ENCODE peak calls at places on chromosomes 1 and 21, in nine cellular contexts. M is suprapubic skin, V is esophagus muscularis mucosa, I is transverse colon, R is SK-N-SH, C is HepG2, U is stomach, Q is tibial nerve, W is A549. Y is an unnamed sample.

GRCh38 chr1:1540015-1540816 is at the start of gene TMEM240:
- DNase-seq in M (peak), R (peak), U (peak), C (no peak), W (no peak), I (peak), V (peak), Q (peak), Y (peak)

GRCh38 chr1:101309334-101310221 is 72.8 kb downstream of the S1PR1 start:
- DNase-seq in W (peak), M (peak), Q (no peak), I (peak), C (peak), U (peak), R (peak), V (no peak), Y (peak)

GRCh38 chr1:74693473-74693872 is 19.9 kb upstream of the ERICH3 start:
- DNase-seq in R (no peak), M (no peak), C (peak), V (no peak), I (no peak), Q (no peak), U (no peak), W (no peak), Y (no peak)

GRCh38 chr1:68120136-68120791 is 69.8 kb upstream of the DIRAS3 start:
- DNase-seq in Q (no peak), I (peak), C (peak), R (peak), W (peak), M (no peak), V (peak), U (peak), Y (no peak)

GRCh38 chr1:96843196-96843595 is 121.6 kb downstream of the PTBP2 start:
- DNase-seq in C (no peak), V (no peak), Q (no peak), U (no peak), W (no peak), R (no peak), I (no peak), M (no peak), Y (no peak)

GRCh38 chr1:58231204-58231603 is 315.3 kb downstream of the OMA1 start:
- DNase-seq in V (no peak), M (no peak), R (no peak), Q (no peak), C (no peak), I (no peak), W (no peak), U (no peak), Y (no peak)

GRCh38 chr1:205827623-205828022 is 14.6 kb upstream of the SLC41A1 start:
- DNase-seq in U (peak), W (no peak), I (no peak), V (no peak), C (no peak), M (no peak), Q (no peak), R (no peak), Y (no peak)

GRCh38 chr1:152565535-152566215 is 905 bp downstream of the LCE3E start:
- DNase-seq in I (no peak), V (no peak), R (no peak), M (no peak), U (no peak), C (no peak), W (no peak), Q (no peak), Y (no peak)

GRCh38 chr1:12454406-12455391 is 163.3 kb downstream of the DHRS3 start:
- DNase-seq in C (no peak), M (peak), I (no peak), Q (no peak), U (no peak), V (peak), R (no peak), W (no peak), Y (no peak)

GRCh38 chr1:27366411-27367159 is at the start of gene MAP3K6:
- DNase-seq in W (peak), I (peak), U (peak), M (peak), R (peak), V (peak), Q (peak), C (no peak), Y (peak)

GRCh38 chr1:60596791-60597748 is 485.3 kb upstream of the NFIA start:
- DNase-seq in U (no peak), V (no peak), C (no peak), W (no peak), R (no peak), Q (no peak), M (no peak), I (no peak), Y (no peak)

GRCh38 chr1:170545476-170545875 is 13.5 kb downstream of the GORAB start:
- DNase-seq in U (no peak), M (no peak), Q (no peak), R (no peak), C (no peak), I (no peak), V (no peak), W (no peak), Y (no peak)

GRCh38 chr1:177905686-177906085 is 64.2 kb downstream of the SEC16B start:
- DNase-seq in Q (no peak), C (no peak), M (no peak), V (no peak), W (no peak), R (no peak), U (no peak), I (no peak), Y (no peak)

GRCh38 chr1:30111431-30111830 is 612.0 kb downstream of the MATN1 start:
- DNase-seq in M (no peak), U (peak), W (peak), C (peak), R (peak), V (no peak), I (peak), Q (no peak), Y (peak)

GRCh38 chr1:13766906-13767564 is 67.0 kb downstream of the PRDM2 start:
- DNase-seq in U (no peak), R (no peak), I (no peak), Q (no peak), C (no peak), W (no peak), M (no peak), V (no peak), Y (no peak)

GRCh38 chr21:34630536-34631143 is 15.7 kb upstream of the RCAN1 start:
- DNase-seq in Q (no peak), C (peak), R (peak), W (peak), V (no peak), M (no peak), I (no peak), U (no peak), Y (no peak)

GRCh38 chr21:33944185-33944763 is 28.7 kb upstream of the ATP5PO start:
- DNase-seq in R (no peak), Q (no peak), M (no peak), U (no peak), C (no peak), V (no peak), W (no peak), I (no peak), Y (no peak)

GRCh38 chr1:53535846-53536245 is 76.6 kb downstream of the DMRTB1 start:
- DNase-seq in M (no peak), V (no peak), W (no peak), Q (no peak), C (no peak), R (no peak), U (no peak), I (no peak), Y (no peak)

GRCh38 chr1:170666661-170667060 is 2.7 kb downstream of the PRRX1 start:
- DNase-seq in M (no peak), R (no peak), W (no peak), U (no peak), C (no peak), Q (no peak), V (no peak), I (no peak), Y (peak)

GRCh38 chr21:39927304-39927886 is 60.2 kb downstream of the PCP4 start:
- DNase-seq in I (no peak), C (no peak), Q (no peak), U (peak), W (no peak), V (no peak), R (no peak), M (no peak), Y (no peak)

GRCh38 chr1:53314606-53315005 is 13.3 kb downstream of the LRP8 start:
- DNase-seq in W (no peak), V (no peak), U (no peak), M (no peak), C (no peak), Q (no peak), R (peak), I (no peak), Y (no peak)

GRCh38 chr1:207336559-207337467 is 15.3 kb downstream of the CD55 start:
- DNase-seq in I (no peak), U (no peak), M (no peak), V (no peak), W (peak), Q (no peak), C (peak), R (no peak), Y (no peak)

GRCh38 chr1:154453577-154454352 is 48.3 kb upstream of the TDRD10 start:
- DNase-seq in Q (no peak), V (no peak), R (no peak), I (no peak), M (no peak), C (peak), U (no peak), W (no peak), Y (no peak)
- TF ChIP-seq EP300 in Q (peak), V (no peak), R (no peak), I (no peak), M (no peak), C (no peak), U (no peak), W (no peak), Y (no peak)

GRCh38 chr1:24203404-24203803 is 16.3 kb upstream of the IFNLR1 start:
- DNase-seq in M (no peak), Q (no peak), W (no peak), U (peak), V (no peak), C (no peak), I (peak), R (no peak), Y (no peak)
- TF ChIP-seq EP300 in M (no peak), Q (no peak), W (no peak), U (no peak), V (no peak), C (no peak), I (no peak), R (no peak), Y (no peak)

GRCh38 chr1:4021153-4021894 is 121.3 kb upstream of the C1orf174 start:
- DNase-seq in I (no peak), M (no peak), C (no peak), V (peak), W (no peak), R (no peak), Q (no peak), U (no peak), Y (no peak)
- TF ChIP-seq EP300 in I (no peak), M (no peak), C (no peak), V (no peak), W (no peak), R (no peak), Q (no peak), U (no peak), Y (no peak)

GRCh38 chr1:41447995-41448770 is 36.3 kb downstream of the EDN2 start:
- DNase-seq in V (no peak), C (no peak), M (peak), R (no peak), I (no peak), W (no peak), U (no peak), Q (no peak), Y (no peak)
- TF ChIP-seq EP300 in V (no peak), C (no peak), M (no peak), R (peak), I (no peak), W (no peak), U (no peak), Q (no peak), Y (no peak)

DNA sequence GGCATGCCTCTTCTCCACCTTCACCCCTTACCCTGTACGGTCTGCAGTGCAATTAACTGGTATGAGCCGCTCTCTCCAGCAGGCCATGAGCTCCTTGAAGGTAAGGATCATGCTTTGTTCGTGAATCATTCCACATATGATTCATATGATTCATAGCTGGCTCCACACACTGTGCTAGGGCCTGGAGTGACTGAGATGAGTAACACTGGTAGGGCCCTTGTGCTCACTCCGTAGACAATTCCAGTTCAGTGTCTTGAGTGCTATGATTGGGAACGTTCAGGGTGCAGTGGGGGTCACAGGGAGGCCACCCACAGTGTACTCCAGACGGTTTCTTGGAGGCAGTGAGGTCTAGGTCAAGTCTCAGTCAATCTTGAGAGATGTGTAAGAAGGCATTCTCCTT is 239.8 kb downstream of the LMX1A start:
- DNase-seq in V (no peak), W (peak), R (no peak), M (no peak), C (no peak), Q (no peak), U (no peak), I (no peak), Y (no peak)
- TF ChIP-seq EP300 in V (no peak), W (peak), R (no peak), M (no peak), C (no peak), Q (no peak), U (no peak), I (no peak), Y (no peak)

DNA sequence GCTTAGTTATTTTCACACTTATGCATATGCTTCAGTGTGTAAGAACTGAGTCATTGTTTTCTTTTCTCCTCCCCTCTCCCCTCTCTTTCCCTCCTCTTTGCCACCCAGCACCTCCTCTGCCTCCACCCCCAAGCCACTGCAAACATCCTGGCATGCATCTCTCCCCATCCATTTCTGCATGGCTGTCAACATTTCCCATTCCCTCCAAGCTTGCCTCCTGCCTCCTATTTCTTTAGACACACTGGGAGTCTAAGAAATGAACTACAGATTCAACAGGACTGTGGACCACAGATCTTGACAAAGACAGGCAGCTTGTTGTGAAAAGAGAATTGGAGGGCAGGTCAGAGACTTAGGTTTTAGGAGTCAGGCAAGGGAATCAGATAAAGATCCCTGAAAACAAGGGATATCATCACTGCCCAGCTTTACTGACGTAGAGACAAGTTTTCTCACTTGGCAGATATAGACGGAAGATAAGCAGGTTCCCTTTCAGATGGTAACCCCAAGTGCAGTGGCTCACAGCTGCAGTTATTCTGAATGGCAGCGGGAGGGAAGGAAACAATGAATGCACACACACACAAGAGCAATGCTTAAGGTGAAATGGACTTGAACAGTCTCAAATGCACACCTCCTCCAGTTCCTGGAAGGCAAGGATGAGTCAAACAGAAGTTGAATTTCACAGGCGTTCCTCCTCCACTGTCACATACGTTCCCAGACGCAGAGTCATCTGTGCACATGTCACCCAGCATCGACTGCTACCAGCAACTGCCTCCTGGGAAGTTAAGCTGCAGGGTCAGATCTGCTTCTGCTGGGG is 56.1 kb downstream of the HIVEP3 start:
- DNase-seq in I (no peak), Q (no peak), R (no peak), C (no peak), M (no peak), V (no peak), W (peak), U (no peak), Y (no peak)
- TF ChIP-seq EP300 in I (no peak), Q (no peak), R (no peak), C (no peak), M (no peak), V (no peak), W (peak), U (no peak), Y (no peak)

DNA sequence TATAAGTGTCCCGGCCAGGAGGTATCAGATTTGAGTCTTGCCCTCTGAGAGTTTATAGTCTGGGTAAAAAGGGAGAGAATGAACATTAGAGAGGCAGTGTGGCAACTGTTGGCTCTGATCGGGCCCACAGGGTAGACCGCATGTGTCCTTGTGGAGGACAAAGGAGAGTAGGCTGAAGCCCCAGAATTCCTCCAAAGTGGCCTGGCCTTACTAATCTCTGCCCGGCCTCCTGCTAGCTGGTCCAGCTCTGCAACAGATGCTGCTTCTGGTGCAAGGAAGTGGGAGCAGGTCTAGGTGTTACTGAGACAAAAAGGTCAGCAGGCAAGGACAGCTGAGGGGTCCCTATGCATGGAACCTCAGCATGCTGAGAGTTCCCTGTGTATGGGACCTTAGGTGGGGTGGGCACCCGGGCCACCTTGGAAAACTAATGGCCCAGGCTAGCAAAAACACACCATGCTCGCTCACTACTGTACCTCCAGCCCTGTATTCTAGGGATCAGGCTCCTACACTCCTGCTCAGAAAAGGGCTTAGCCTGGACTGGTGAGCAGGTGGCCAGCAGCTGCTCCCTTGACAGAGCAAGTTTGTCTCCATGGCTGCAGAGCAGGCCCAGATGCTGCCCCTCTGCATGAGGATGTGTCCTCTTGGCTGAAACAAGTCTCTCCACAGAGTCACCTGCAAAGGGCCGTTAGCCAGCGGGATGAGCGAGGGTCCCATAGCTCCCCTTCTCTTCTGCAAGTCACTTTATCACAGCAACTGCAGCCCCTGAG is 30.3 kb upstream of the RGS16 start:
- DNase-seq in V (no peak), W (no peak), C (no peak), Q (no peak), I (no peak), R (peak), U (no peak), M (no peak), Y (no peak)
- TF ChIP-seq EP300 in V (no peak), W (no peak), C (no peak), Q (no peak), I (no peak), R (no peak), U (no peak), M (no peak), Y (no peak)

GRCh38 chr1:59477286-59477685 is 180.4 kb downstream of the FGGY start:
- DNase-seq in I (no peak), V (no peak), Q (no peak), C (no peak), U (no peak), M (no peak), W (no peak), R (no peak), Y (no peak)
- TF ChIP-seq EP300 in I (no peak), V (no peak), Q (no peak), C (no peak), U (no peak), M (no peak), W (no peak), R (no peak), Y (no peak)

GRCh38 chr1:119752592-119752991 is 16.1 kb downstream of the HMGCS2 start:
- DNase-seq in C (no peak), W (no peak), U (no peak), V (no peak), R (no peak), M (no peak), I (no peak), Q (no peak), Y (no peak)
- TF ChIP-seq EP300 in C (no peak), W (no peak), U (no peak), V (no peak), R (no peak), M (no peak), I (no peak), Q (no peak), Y (no peak)

GRCh38 chr1:72015006-72015405 is 267.3 kb downstream of the NEGR1 start:
- DNase-seq in C (no peak), W (no peak), Q (no peak), V (no peak), M (no peak), R (no peak), U (no peak), I (no peak), Y (no peak)
- TF ChIP-seq EP300 in C (no peak), W (no peak), Q (no peak), V (no peak), M (no peak), R (no peak), U (no peak), I (no peak), Y (no peak)